ENCODE peak calls at places on chromosomes 3 and 15, in five cellular contexts. One of them, this sample, is unnamed.

GRCh38 chr3:197183582-197183981 is 114.8 kb downstream of the DLG1 start:
- DNase-seq in OCI-LY7: peak
- DNase-seq in activated CD8-positive, alpha-beta memory T cell treated with anti-CD3 and anti-CD28 coated beads for 48 hours: no peak
- DNase-seq in amniotic stem cell: no peak
- DNase-seq in HEK293T: peak
- DNase-seq in this sample: no peak

GRCh38 chr3:156664285-156665178 is 9.9 kb upstream of the TIPARP start:
- DNase-seq in amniotic stem cell: no peak
- DNase-seq in OCI-LY7: no peak
- DNase-seq in HEK293T: no peak
- DNase-seq in activated CD8-positive, alpha-beta memory T cell treated with anti-CD3 and anti-CD28 coated beads for 48 hours: no peak
- DNase-seq in this sample: no peak

GRCh38 chr3:53821631-53822068 is 24.6 kb downstream of the CHDH start:
- DNase-seq in HEK293T: no peak
- DNase-seq in OCI-LY7: no peak
- DNase-seq in amniotic stem cell: no peak
- DNase-seq in activated CD8-positive, alpha-beta memory T cell treated with anti-CD3 and anti-CD28 coated beads for 48 hours: no peak
- DNase-seq in this sample: no peak

GRCh38 chr3:99330281-99330680 is 308.1 kb upstream of the COL8A1 start:
- DNase-seq in amniotic stem cell: no peak
- DNase-seq in HEK293T: no peak
- DNase-seq in OCI-LY7: no peak
- DNase-seq in activated CD8-positive, alpha-beta memory T cell treated with anti-CD3 and anti-CD28 coated beads for 48 hours: no peak
- DNase-seq in this sample: no peak

GRCh38 chr15:89203705-89204273 is 17.6 kb downstream of the RLBP1 start:
- DNase-seq in amniotic stem cell: no peak
- DNase-seq in HEK293T: no peak
- DNase-seq in activated CD8-positive, alpha-beta memory T cell treated with anti-CD3 and anti-CD28 coated beads for 48 hours: no peak
- DNase-seq in OCI-LY7: no peak
- DNase-seq in this sample: no peak

GRCh38 chr3:195580733-195581443 is 2.9 kb downstream of the APOD start:
- DNase-seq in amniotic stem cell: no peak
- DNase-seq in activated CD8-positive, alpha-beta memory T cell treated with anti-CD3 and anti-CD28 coated beads for 48 hours: no peak
- DNase-seq in OCI-LY7: no peak
- DNase-seq in HEK293T: no peak
- DNase-seq in this sample: no peak

GRCh38 chr3:113668015-113668414 is 28.4 kb downstream of the USF3 start:
- DNase-seq in HEK293T: no peak
- DNase-seq in amniotic stem cell: no peak
- DNase-seq in OCI-LY7: no peak
- DNase-seq in activated CD8-positive, alpha-beta memory T cell treated with anti-CD3 and anti-CD28 coated beads for 48 hours: no peak
- DNase-seq in this sample: peak

GRCh38 chr15:96330064-96330449 is 443 bp upstream of the NR2F2 start:
- DNase-seq in amniotic stem cell: no peak
- DNase-seq in activated CD8-positive, alpha-beta memory T cell treated with anti-CD3 and anti-CD28 coated beads for 48 hours: no peak
- DNase-seq in HEK293T: no peak
- DNase-seq in OCI-LY7: no peak
- DNase-seq in this sample: no peak

GRCh38 chr3:14001136-14001535 is 121.3 kb upstream of the WNT7A start:
- DNase-seq in activated CD8-positive, alpha-beta memory T cell treated with anti-CD3 and anti-CD28 coated beads for 48 hours: no peak
- DNase-seq in OCI-LY7: no peak
- DNase-seq in amniotic stem cell: no peak
- DNase-seq in HEK293T: no peak
- DNase-seq in this sample: no peak

GRCh38 chr3:152737021-152737908 is 97.7 kb upstream of the P2RY1 start:
- DNase-seq in HEK293T: no peak
- DNase-seq in amniotic stem cell: no peak
- DNase-seq in OCI-LY7: no peak
- DNase-seq in activated CD8-positive, alpha-beta memory T cell treated with anti-CD3 and anti-CD28 coated beads for 48 hours: peak
- DNase-seq in this sample: peak

GRCh38 chr3:127787966-127788365 is 34.3 kb downstream of the MGLL start:
- DNase-seq in activated CD8-positive, alpha-beta memory T cell treated with anti-CD3 and anti-CD28 coated beads for 48 hours: no peak
- DNase-seq in HEK293T: no peak
- DNase-seq in amniotic stem cell: no peak
- DNase-seq in OCI-LY7: no peak
- DNase-seq in this sample: no peak

GRCh38 chr15:67030036-67030762 is 35.2 kb upstream of the SMAD3 start:
- DNase-seq in activated CD8-positive, alpha-beta memory T cell treated with anti-CD3 and anti-CD28 coated beads for 48 hours: no peak
- DNase-seq in amniotic stem cell: no peak
- DNase-seq in OCI-LY7: no peak
- DNase-seq in HEK293T: no peak
- DNase-seq in this sample: no peak

GRCh38 chr3:180416111-180416541 is 185.8 kb upstream of the TTC14 start:
- DNase-seq in activated CD8-positive, alpha-beta memory T cell treated with anti-CD3 and anti-CD28 coated beads for 48 hours: no peak
- DNase-seq in HEK293T: no peak
- DNase-seq in amniotic stem cell: no peak
- DNase-seq in OCI-LY7: no peak
- DNase-seq in this sample: no peak

GRCh38 chr15:75995611-75996010 is 16.6 kb downstream of the NRG4 start:
- DNase-seq in amniotic stem cell: no peak
- DNase-seq in activated CD8-positive, alpha-beta memory T cell treated with anti-CD3 and anti-CD28 coated beads for 48 hours: no peak
- DNase-seq in OCI-LY7: no peak
- DNase-seq in HEK293T: no peak
- DNase-seq in this sample: no peak

GRCh38 chr15:80031841-80032240 is 27.6 kb upstream of the ZFAND6 start:
- DNase-seq in amniotic stem cell: no peak
- DNase-seq in OCI-LY7: no peak
- DNase-seq in HEK293T: no peak
- DNase-seq in activated CD8-positive, alpha-beta memory T cell treated with anti-CD3 and anti-CD28 coated beads for 48 hours: no peak
- DNase-seq in this sample: no peak

GRCh38 chr3:12461097-12461649 is 23.1 kb upstream of the TSEN2 start:
- DNase-seq in OCI-LY7: no peak
- DNase-seq in HEK293T: no peak
- DNase-seq in amniotic stem cell: no peak
- DNase-seq in activated CD8-positive, alpha-beta memory T cell treated with anti-CD3 and anti-CD28 coated beads for 48 hours: no peak
- DNase-seq in this sample: no peak

GRCh38 chr3:138328341-138328740 is 1.3 kb downstream of the NME9 start:
- DNase-seq in HEK293T: no peak
- DNase-seq in amniotic stem cell: no peak
- DNase-seq in activated CD8-positive, alpha-beta memory T cell treated with anti-CD3 and anti-CD28 coated beads for 48 hours: no peak
- DNase-seq in OCI-LY7: peak
- DNase-seq in this sample: peak

GRCh38 chr15:48032911-48033310 is 87.9 kb upstream of the SLC24A5 start:
- DNase-seq in amniotic stem cell: no peak
- DNase-seq in activated CD8-positive, alpha-beta memory T cell treated with anti-CD3 and anti-CD28 coated beads for 48 hours: no peak
- DNase-seq in HEK293T: no peak
- DNase-seq in OCI-LY7: no peak
- DNase-seq in this sample: no peak

GRCh38 chr15:68666812-68667450 is 88.1 kb downstream of the CORO2B start:
- DNase-seq in amniotic stem cell: no peak
- DNase-seq in HEK293T: no peak
- DNase-seq in OCI-LY7: no peak
- DNase-seq in activated CD8-positive, alpha-beta memory T cell treated with anti-CD3 and anti-CD28 coated beads for 48 hours: no peak
- DNase-seq in this sample: no peak

GRCh38 chr3:150823277-150823676 is 60.3 kb upstream of the SIAH2 start:
- DNase-seq in OCI-LY7: no peak
- DNase-seq in amniotic stem cell: no peak
- DNase-seq in HEK293T: no peak
- DNase-seq in activated CD8-positive, alpha-beta memory T cell treated with anti-CD3 and anti-CD28 coated beads for 48 hours: no peak
- DNase-seq in this sample: no peak

GRCh38 chr15:25249236-25250010 is 189.4 kb downstream of the UBE3A start:
- DNase-seq in activated CD8-positive, alpha-beta memory T cell treated with anti-CD3 and anti-CD28 coated beads for 48 hours: no peak
- DNase-seq in OCI-LY7: no peak
- DNase-seq in amniotic stem cell: no peak
- DNase-seq in HEK293T: no peak
- DNase-seq in this sample: no peak

GRCh38 chr3:172711457-172711800 is 562 bp upstream of the NCEH1 start:
- DNase-seq in activated CD8-positive, alpha-beta memory T cell treated with anti-CD3 and anti-CD28 coated beads for 48 hours: no peak
- DNase-seq in amniotic stem cell: no peak
- DNase-seq in HEK293T: peak
- DNase-seq in OCI-LY7: peak
- DNase-seq in this sample: peak

GRCh38 chr15:59376735-59377134 is 4.1 kb upstream of the MYO1E start:
- DNase-seq in HEK293T: no peak
- DNase-seq in amniotic stem cell: no peak
- DNase-seq in OCI-LY7: peak
- DNase-seq in activated CD8-positive, alpha-beta memory T cell treated with anti-CD3 and anti-CD28 coated beads for 48 hours: no peak
- DNase-seq in this sample: no peak

GRCh38 chr3:143830063-143830462 is 18.2 kb downstream of the SLC9A9 start:
- DNase-seq in amniotic stem cell: no peak
- DNase-seq in OCI-LY7: no peak
- DNase-seq in activated CD8-positive, alpha-beta memory T cell treated with anti-CD3 and anti-CD28 coated beads for 48 hours: no peak
- DNase-seq in HEK293T: no peak
- DNase-seq in this sample: no peak

GRCh38 chr3:62051506-62051905 is 321.8 kb downstream of the FEZF2 start:
- DNase-seq in amniotic stem cell: no peak
- DNase-seq in OCI-LY7: peak
- DNase-seq in HEK293T: peak
- DNase-seq in activated CD8-positive, alpha-beta memory T cell treated with anti-CD3 and anti-CD28 coated beads for 48 hours: no peak
- DNase-seq in this sample: peak

GRCh38 chr3:184733181-184733580 is 21.3 kb upstream of the MAGEF1 start:
- DNase-seq in OCI-LY7: no peak
- DNase-seq in HEK293T: no peak
- DNase-seq in amniotic stem cell: no peak
- DNase-seq in activated CD8-positive, alpha-beta memory T cell treated with anti-CD3 and anti-CD28 coated beads for 48 hours: no peak
- DNase-seq in this sample: no peak

GRCh38 chr3:60135474-60135873 is 1085.6 kb upstream of the CFAP20DC start:
- DNase-seq in HEK293T: no peak
- DNase-seq in amniotic stem cell: no peak
- DNase-seq in OCI-LY7: no peak
- DNase-seq in activated CD8-positive, alpha-beta memory T cell treated with anti-CD3 and anti-CD28 coated beads for 48 hours: no peak
- DNase-seq in this sample: no peak

GRCh38 chr15:49063402-49064280 is 17.4 kb upstream of the SECISBP2L start:
- DNase-seq in amniotic stem cell: no peak
- DNase-seq in activated CD8-positive, alpha-beta memory T cell treated with anti-CD3 and anti-CD28 coated beads for 48 hours: no peak
- DNase-seq in HEK293T: no peak
- DNase-seq in OCI-LY7: no peak
- DNase-seq in this sample: peak

GRCh38 chr15:57703387-57703786 is 3.1 kb upstream of the POLR2M start:
- DNase-seq in HEK293T: no peak
- DNase-seq in OCI-LY7: no peak
- DNase-seq in amniotic stem cell: no peak
- DNase-seq in activated CD8-positive, alpha-beta memory T cell treated with anti-CD3 and anti-CD28 coated beads for 48 hours: no peak
- DNase-seq in this sample: no peak

GRCh38 chr3:172332256-172333041 is 115.8 kb downstream of the GHSR start:
- DNase-seq in HEK293T: peak
- DNase-seq in activated CD8-positive, alpha-beta memory T cell treated with anti-CD3 and anti-CD28 coated beads for 48 hours: no peak
- DNase-seq in OCI-LY7: peak
- DNase-seq in amniotic stem cell: no peak
- DNase-seq in this sample: peak

GRCh38 chr3:150925751-150926201 is 20.5 kb upstream of the MINDY4B start:
- DNase-seq in HEK293T: peak
- DNase-seq in activated CD8-positive, alpha-beta memory T cell treated with anti-CD3 and anti-CD28 coated beads for 48 hours: peak
- DNase-seq in amniotic stem cell: no peak
- DNase-seq in OCI-LY7: peak
- DNase-seq in this sample: peak

GRCh38 chr3:77456881-77457280 is 417.0 kb downstream of the ROBO2 start:
- DNase-seq in HEK293T: no peak
- DNase-seq in amniotic stem cell: no peak
- DNase-seq in OCI-LY7: no peak
- DNase-seq in activated CD8-positive, alpha-beta memory T cell treated with anti-CD3 and anti-CD28 coated beads for 48 hours: no peak
- DNase-seq in this sample: no peak

GRCh38 chr15:36954486-36954885 is 145.9 kb downstream of the MEIS2 start:
- DNase-seq in HEK293T: no peak
- DNase-seq in OCI-LY7: no peak
- DNase-seq in amniotic stem cell: no peak
- DNase-seq in activated CD8-positive, alpha-beta memory T cell treated with anti-CD3 and anti-CD28 coated beads for 48 hours: no peak
- DNase-seq in this sample: no peak

GRCh38 chr3:29853841-29854397 is 573.0 kb downstream of the RBMS3 start:
- DNase-seq in OCI-LY7: no peak
- DNase-seq in amniotic stem cell: no peak
- DNase-seq in HEK293T: no peak
- DNase-seq in activated CD8-positive, alpha-beta memory T cell treated with anti-CD3 and anti-CD28 coated beads for 48 hours: no peak
- DNase-seq in this sample: no peak

This sample was measured in Kasumi-1.